ENCODE peak calls at places on chromosomes 11 and 22, in four cellular contexts. One of them, this sample, is unnamed.

GRCh38 chr11:39777035-39777434 is 1682.4 kb downstream of the LRRC4C start:
- DNase-seq in HTR-8/SVneo: no peak
- DNase-seq in astrocyte of the spinal cord: no peak
- DNase-seq in KG1: no peak
- DNase-seq in this sample: no peak

GRCh38 chr11:95704865-95705264 is 84.7 kb downstream of the FAM76B start:
- DNase-seq in astrocyte of the spinal cord: no peak
- DNase-seq in KG1: no peak
- DNase-seq in HTR-8/SVneo: no peak
- DNase-seq in this sample: no peak

GRCh38 chr11:18804621-18805020 is 13.0 kb upstream of the PTPN5 start:
- DNase-seq in astrocyte of the spinal cord: no peak
- DNase-seq in KG1: no peak
- DNase-seq in HTR-8/SVneo: no peak
- DNase-seq in this sample: no peak

GRCh38 chr11:19962795-19963163 is 197.5 kb downstream of the DBX1 start:
- DNase-seq in astrocyte of the spinal cord: peak
- DNase-seq in KG1: no peak
- DNase-seq in HTR-8/SVneo: no peak
- DNase-seq in this sample: peak

GRCh38 chr11:20790622-20791021 is 121.2 kb downstream of the NELL1 start:
- DNase-seq in KG1: no peak
- DNase-seq in astrocyte of the spinal cord: no peak
- DNase-seq in HTR-8/SVneo: no peak
- DNase-seq in this sample: no peak

GRCh38 chr22:45597460-45598192 is 74.0 kb upstream of the ATXN10 start:
- DNase-seq in KG1: no peak
- DNase-seq in HTR-8/SVneo: no peak
- DNase-seq in astrocyte of the spinal cord: no peak
- DNase-seq in this sample: no peak

GRCh38 chr22:31695423-31695822 is 33.4 kb upstream of the PISD start:
- DNase-seq in KG1: no peak
- DNase-seq in astrocyte of the spinal cord: no peak
- DNase-seq in HTR-8/SVneo: no peak
- DNase-seq in this sample: no peak

GRCh38 chr11:46886211-46886610 is 32.1 kb downstream of the LRP4 start:
- DNase-seq in HTR-8/SVneo: no peak
- DNase-seq in astrocyte of the spinal cord: no peak
- DNase-seq in KG1: no peak
- DNase-seq in this sample: no peak

GRCh38 chr11:69638941-69639681 is 1.8 kb upstream of the CCND1 start:
- DNase-seq in KG1: no peak
- DNase-seq in astrocyte of the spinal cord: peak
- DNase-seq in HTR-8/SVneo: peak
- DNase-seq in this sample: peak

GRCh38 chr11:95363710-95364109 is 132.7 kb upstream of the SESN3 start:
- DNase-seq in HTR-8/SVneo: no peak
- DNase-seq in astrocyte of the spinal cord: no peak
- DNase-seq in KG1: no peak
- DNase-seq in this sample: no peak

GRCh38 chr11:45730014-45730413 is 64.6 kb upstream of the CHST1 start:
- DNase-seq in KG1: no peak
- DNase-seq in astrocyte of the spinal cord: no peak
- DNase-seq in HTR-8/SVneo: no peak
- DNase-seq in this sample: no peak

GRCh38 chr22:44366372-44367310 is 53.9 kb upstream of the SHISAL1 start:
- DNase-seq in KG1: no peak
- DNase-seq in HTR-8/SVneo: no peak
- DNase-seq in astrocyte of the spinal cord: no peak
- DNase-seq in this sample: no peak

GRCh38 chr11:103586756-103587155 is 449.7 kb upstream of the DDI1 start:
- DNase-seq in KG1: no peak
- DNase-seq in astrocyte of the spinal cord: peak
- DNase-seq in HTR-8/SVneo: no peak
- DNase-seq in this sample: no peak

GRCh38 chr11:118771481-118772278 is 19.3 kb downstream of the DDX6 start:
- DNase-seq in astrocyte of the spinal cord: no peak
- DNase-seq in KG1: peak
- DNase-seq in HTR-8/SVneo: no peak
- DNase-seq in this sample: no peak

GRCh38 chr11:7892059-7892699 is 38.9 kb downstream of the OR10A6 start:
- DNase-seq in HTR-8/SVneo: peak
- DNase-seq in KG1: no peak
- DNase-seq in astrocyte of the spinal cord: no peak
- DNase-seq in this sample: peak

GRCh38 chr11:19018901-19019300 is 41.6 kb downstream of the MRGPRX2 start:
- DNase-seq in HTR-8/SVneo: no peak
- DNase-seq in astrocyte of the spinal cord: no peak
- DNase-seq in KG1: no peak
- DNase-seq in this sample: no peak

GRCh38 chr11:35968386-35969088 is 24.7 kb downstream of the LDLRAD3 start:
- DNase-seq in HTR-8/SVneo: no peak
- DNase-seq in astrocyte of the spinal cord: no peak
- DNase-seq in KG1: no peak
- DNase-seq in this sample: no peak

GRCh38 chr11:15663778-15664218 is 549.1 kb downstream of the INSC start:
- DNase-seq in HTR-8/SVneo: no peak
- DNase-seq in astrocyte of the spinal cord: no peak
- DNase-seq in KG1: no peak
- DNase-seq in this sample: no peak